ENCODE peak calls at places on chromosome 15, in nine cellular contexts. A, J, N, S, D, Z, C, U and T are unnamed samples.

GRCh38 chr15:63301088-63301487 is 23.7 kb downstream of the APH1B start:
- DNase-seq in A (no peak), J (no peak), N (no peak), S (no peak), D (no peak), Z (no peak), C (no peak), U (no peak), T (no peak)

GRCh38 chr15:66504563-66505429 is at the start of the genes RPL4 and ZWILCH:
- DNase-seq in A (peak), J (peak), N (peak), S (peak), D (peak), Z (peak), C (peak), U (peak), T (peak)

GRCh38 chr15:78308422-78309021 is 9.1 kb upstream of the SKIC8 start:
- DNase-seq in A (peak), J (peak), N (peak), S (peak), D (peak), Z (peak), C (peak), U (peak), T (peak)

GRCh38 chr15:90362936-90363212 is 10.8 kb downstream of the ZNF774 start:
- DNase-seq in A (peak), J (no peak), N (no peak), S (no peak), D (no peak), Z (no peak), C (no peak), U (peak), T (no peak)

GRCh38 chr15:78623786-78624497 is 3.1 kb upstream of the CHRNA3 start:
- DNase-seq in A (no peak), J (no peak), N (no peak), S (no peak), D (no peak), Z (no peak), C (no peak), U (no peak), T (no peak)

GRCh38 chr15:90774731-90775521 is 57.8 kb downstream of the BLM start:
- DNase-seq in A (no peak), J (no peak), N (no peak), S (no peak), D (no peak), Z (no peak), C (peak), U (no peak), T (no peak)

GRCh38 chr15:48475600-48476395 is 144.6 kb downstream of the DUT start:
- DNase-seq in A (no peak), J (no peak), N (no peak), S (no peak), D (no peak), Z (no peak), C (no peak), U (no peak), T (no peak)

GRCh38 chr15:74156678-74157411 is 16.7 kb upstream of the ISLR start:
- DNase-seq in A (no peak), J (no peak), N (no peak), S (no peak), D (no peak), Z (no peak), C (no peak), U (no peak), T (peak)

GRCh38 chr15:58608129-58608590 is 141.3 kb downstream of the ADAM10 start:
- DNase-seq in A (no peak), J (no peak), N (no peak), S (no peak), D (no peak), Z (no peak), C (no peak), U (no peak), T (no peak)

DNA sequence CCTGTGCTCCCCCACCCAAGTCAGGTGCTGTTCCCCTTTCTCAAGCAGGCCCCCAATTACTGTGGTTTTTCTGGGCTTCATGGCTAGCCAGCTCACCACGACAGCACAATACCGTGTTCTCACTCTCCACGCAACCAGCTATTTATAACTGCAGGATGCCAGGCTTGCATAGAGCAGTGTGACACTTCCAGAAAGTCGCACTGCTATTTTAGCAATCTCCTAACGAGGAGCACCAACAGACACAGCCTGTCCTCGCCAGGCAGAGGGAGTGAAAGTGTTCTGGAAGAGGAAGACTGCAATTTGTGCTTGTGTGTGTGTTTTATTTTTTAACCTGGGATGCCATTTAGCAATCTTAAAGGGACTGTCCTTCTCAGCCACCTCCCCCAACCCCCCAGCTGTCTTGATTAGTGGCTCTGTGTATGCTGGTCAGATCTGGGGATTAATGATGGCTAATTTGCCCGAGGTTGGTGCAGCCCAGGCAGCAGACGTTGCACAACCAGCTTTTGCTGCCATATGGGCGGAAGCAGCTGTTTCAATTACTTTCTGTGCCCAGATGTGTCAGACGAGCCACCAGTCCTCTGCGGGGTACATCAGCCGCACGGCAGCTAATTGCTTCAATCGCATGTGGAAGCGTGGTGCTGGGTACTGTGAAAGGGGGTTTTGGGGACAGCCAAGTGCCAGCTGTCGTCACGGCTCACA is 268.0 kb upstream of the ARRDC4 start:
- DNase-seq in A (no peak), J (no peak), N (no peak), S (no peak), D (no peak), Z (peak), C (no peak), U (no peak), T (no peak)
- H3K4me3 ChIP-seq in A (no peak), J (no peak), N (no peak), S (no peak), D (no peak), Z (no peak), C (no peak), U (no peak), T (no peak)

GRCh38 chr15:64455951-64456350 is 4.4 kb upstream of the ZNF609 start:
- DNase-seq in A (no peak), J (no peak), N (no peak), S (no peak), D (peak), Z (no peak), C (no peak), U (peak), T (no peak)
- TF ChIP-seq POLR2AphosphoS5 in A (no peak), J (no peak), N (no peak), S (no peak), D (no peak), Z (no peak), C (no peak), U (no peak), T (no peak)

DNA sequence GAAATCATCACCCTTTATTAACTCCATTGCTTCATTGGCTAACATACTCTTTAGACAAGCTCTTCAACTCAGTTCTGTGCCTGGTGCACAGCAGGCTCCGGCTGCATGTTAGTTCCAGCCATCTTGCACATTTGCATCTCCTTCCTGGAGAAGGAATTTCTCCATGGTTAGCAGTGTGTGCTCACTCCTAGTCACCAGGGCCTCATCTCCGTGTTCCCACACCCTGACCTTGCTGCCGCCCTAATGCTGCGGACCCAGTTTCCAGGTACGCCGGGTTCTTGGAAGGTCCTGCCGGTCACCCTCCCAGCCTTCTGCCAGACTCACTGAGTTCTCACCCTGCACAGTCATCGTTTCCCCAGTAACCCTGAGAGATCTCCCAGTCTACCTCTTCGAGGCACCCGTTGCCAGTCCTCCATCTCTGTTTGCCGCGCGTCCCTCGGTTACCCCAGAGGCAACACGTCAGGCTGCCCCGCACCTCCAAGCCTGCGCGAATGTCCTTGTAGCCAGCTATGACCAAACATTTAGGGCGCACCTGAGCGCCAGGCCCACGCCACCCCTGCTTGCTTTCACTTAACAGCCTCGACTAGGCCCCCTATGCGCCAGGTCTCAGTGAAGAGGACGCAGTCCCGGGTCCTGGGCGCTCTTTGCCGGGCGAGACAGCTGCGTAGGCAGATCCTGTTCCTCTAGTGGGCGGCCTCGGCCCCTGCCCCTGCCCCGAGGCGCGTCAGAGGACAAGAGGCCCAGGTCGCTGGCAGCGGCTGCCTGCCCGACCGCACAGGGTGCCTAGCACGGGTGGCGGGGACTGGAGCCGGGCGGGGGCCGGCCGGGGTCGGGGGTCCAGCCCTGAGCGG is 744 bp upstream of the ZNF592 start:
- DNase-seq in A (peak), J (peak), N (peak), S (peak), D (peak), Z (peak), C (no peak), U (peak), T (peak)
- TF ChIP-seq CTCF in A (no peak), J (peak), N (peak), S (no peak), D (no peak), Z (peak), C (no peak), U (no peak), T (no peak)

GRCh38 chr15:52727825-52728224 is 48.6 kb upstream of the ATOSA start:
- DNase-seq in A (no peak), J (no peak), N (no peak), S (no peak), D (no peak), Z (no peak), C (no peak), U (no peak), T (no peak)
- H3K4me3 ChIP-seq in A (no peak), J (no peak), N (no peak), S (no peak), D (no peak), Z (no peak), C (no peak), U (no peak), T (no peak)

GRCh38 chr15:99059010-99059981 is 45.6 kb upstream of the SYNM start:
- DNase-seq in A (peak), J (peak), N (peak), S (peak), D (peak), Z (peak), C (peak), U (peak), T (peak)
- TF ChIP-seq POLR2AphosphoS5 in A (no peak), J (peak), N (peak), S (peak), D (peak), Z (peak), C (no peak), U (peak), T (no peak)

GRCh38 chr15:99909914-99910313 is 176.7 kb upstream of the LYSMD4 start:
- DNase-seq in A (peak), J (peak), N (no peak), S (no peak), D (no peak), Z (no peak), C (no peak), U (no peak), T (no peak)
- TF ChIP-seq CTCF in A (peak), J (peak), N (no peak), S (no peak), D (no peak), Z (no peak), C (peak), U (no peak), T (no peak)